ENCODE peak calls at places on chromosome 21, in five cellular contexts. B is cardiac muscle cell, J is left ventricle myocardium inferior, N is HCT116, Z is kidney epithelial cell. U is an unnamed sample. For H3K36me3, the result is how much of the 10 kb centered on the place peaks cover.

GRCh38 chr21:27580276-27580675 is 613.4 kb upstream of the ADAMTS5 start:
- DNase-seq in B (no peak), J (no peak), N (no peak), Z (no peak), U (no peak)

GRCh38 chr21:30629173-30629572 is 5.8 kb upstream of the KRTAP20-2 start:
- DNase-seq in B (peak), J (no peak), N (no peak), Z (no peak), U (no peak)

GRCh38 chr21:21246007-21246406 is 247.8 kb downstream of the NCAM2 start:
- DNase-seq in B (no peak), J (no peak), N (no peak), Z (no peak), U (no peak)

GRCh38 chr21:36661511-36662309 is 37.2 kb upstream of the SIM2 start:
- DNase-seq in B (peak), J (no peak), N (peak), Z (no peak), U (peak)

GRCh38 chr21:29904359-29905282 is 35.2 kb downstream of the GRIK1 start:
- DNase-seq in B (no peak), J (no peak), N (no peak), Z (no peak), U (no peak)

GRCh38 chr21:23083242-23083641 is 2085.0 kb downstream of the NCAM2 start:
- DNase-seq in B (no peak), J (no peak), N (no peak), Z (no peak), U (no peak)

GRCh38 chr21:35394634-35395369 is 345.7 kb upstream of the RUNX1 start:
- DNase-seq in B (no peak), J (no peak), N (no peak), Z (no peak), U (no peak)

GRCh38 chr21:21247441-21247840 is 249.2 kb downstream of the NCAM2 start:
- DNase-seq in B (no peak), J (no peak), N (no peak), Z (no peak), U (no peak)

GRCh38 chr21:21165063-21165645 is 166.9 kb downstream of the NCAM2 start:
- DNase-seq in B (peak), J (no peak), N (no peak), Z (peak), U (no peak)

GRCh38 chr21:23218667-23219066 is 2220.5 kb downstream of the NCAM2 start:
- DNase-seq in B (peak), J (no peak), N (no peak), Z (no peak), U (no peak)

GRCh38 chr21:15754640-15755039 is 24.9 kb downstream of the USP25 start:
- DNase-seq in B (peak), J (no peak), N (no peak), Z (peak), U (no peak)

GRCh38 chr21:29078884-29079765 is 5.7 kb upstream of the CCT8 start:
- DNase-seq in B (no peak), J (no peak), N (no peak), Z (no peak), U (no peak)

GRCh38 chr21:31161157-31161556 is 122.9 kb upstream of the KRTAP19-8 start:
- DNase-seq in B (peak), J (no peak), N (no peak), Z (no peak), U (no peak)

GRCh38 chr21:28018741-28019669 is 973.7 kb downstream of the LTN1 start:
- DNase-seq in B (peak), J (no peak), N (no peak), Z (no peak), U (peak)

GRCh38 chr21:27425172-27425571 is 458.3 kb upstream of the ADAMTS5 start:
- DNase-seq in B (peak), J (no peak), N (no peak), Z (no peak), U (no peak)

GRCh38 chr21:28781602-28782274 is 210.9 kb downstream of the LTN1 start:
- DNase-seq in B (peak), J (no peak), N (peak), Z (no peak), U (no peak)

GRCh38 chr21:35254006-35254751 is 205.1 kb upstream of the RUNX1 start:
- DNase-seq in B (peak), J (no peak), N (no peak), Z (no peak), U (peak)

GRCh38 chr21:33478858-33479678 is 706 bp downstream of the TMEM50B start:
- DNase-seq in B (peak), J (no peak), N (no peak), Z (no peak), U (peak)
- TF ChIP-seq CTCF in B (peak), J (no peak), N (no peak), Z (no peak), U (no peak)

GRCh38 chr21:46340998-46341397 is 17.0 kb downstream of the PCNT start:
- DNase-seq in B (no peak), J (no peak), N (no peak), Z (no peak), U (no peak)

GRCh38 chr21:46345861-46346260 is 21.9 kb downstream of the PCNT start:
- DNase-seq in B (no peak), J (no peak), N (no peak), Z (no peak), U (no peak)

GRCh38 chr21:46346296-46347202 is 22.6 kb downstream of the PCNT start:
- DNase-seq in B (no peak), J (no peak), N (no peak), Z (no peak), U (no peak)

GRCh38 chr21:46347203-46347550 is 23.2 kb downstream of the PCNT start:
- DNase-seq in B (no peak), J (no peak), N (no peak), Z (no peak), U (no peak)

DNA sequence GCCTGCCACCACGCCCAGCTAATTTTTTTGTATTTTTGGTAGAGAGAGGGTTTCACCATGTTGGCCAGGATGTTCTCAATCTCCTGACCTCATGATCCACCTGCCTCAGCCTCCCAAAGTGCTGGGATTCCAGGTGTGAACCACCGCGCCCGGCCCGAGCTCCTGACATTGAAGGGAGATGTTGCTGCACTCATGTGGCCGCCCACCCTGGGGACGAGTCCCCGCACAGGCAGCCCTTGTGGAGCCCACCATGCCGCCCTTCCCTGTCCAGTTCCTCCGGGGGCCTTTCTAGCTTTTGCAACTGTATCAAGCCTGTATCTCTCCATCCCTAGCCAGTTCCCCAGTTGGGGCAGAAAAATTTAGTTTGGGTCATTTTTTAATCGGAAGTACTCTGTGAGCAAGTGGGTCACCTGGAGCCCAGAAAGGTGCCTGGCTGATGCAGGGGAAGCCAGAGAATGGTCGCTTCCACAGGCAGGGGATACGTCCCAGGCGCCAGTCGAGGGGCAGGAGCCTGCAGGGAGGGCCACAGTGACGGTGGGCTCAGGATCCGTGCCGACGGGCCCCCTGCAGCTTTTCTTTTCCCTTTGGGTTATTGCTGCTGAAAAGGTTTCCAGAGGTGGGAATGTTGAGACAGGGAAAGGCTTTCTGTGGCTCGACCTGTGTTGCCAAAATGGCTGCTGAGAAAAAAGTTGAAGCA is 20.4 kb downstream of the PCNT start:
- DNase-seq in B (no peak), J (no peak), N (no peak), Z (no peak), U (no peak)
- H3K36me3 ChIP-seq in B (under half), J (under half), N (under half), Z (under half), U (under half)

GRCh38 chr21:25909341-25909740 is 174.6 kb downstream of the GABPA start:
- DNase-seq in B (no peak), J (no peak), N (no peak), Z (no peak), U (no peak)

GRCh38 chr21:25912402-25912746 is 177.6 kb downstream of the GABPA start:
- DNase-seq in B (no peak), J (no peak), N (no peak), Z (no peak), U (no peak)

GRCh38 chr21:25910809-25911208 is 176.0 kb downstream of the GABPA start:
- DNase-seq in B (no peak), J (no peak), N (no peak), Z (no peak), U (no peak)

GRCh38 chr21:25913488-25913887 is 178.7 kb downstream of the GABPA start:
- DNase-seq in B (peak), J (no peak), N (no peak), Z (no peak), U (no peak)

DNA sequence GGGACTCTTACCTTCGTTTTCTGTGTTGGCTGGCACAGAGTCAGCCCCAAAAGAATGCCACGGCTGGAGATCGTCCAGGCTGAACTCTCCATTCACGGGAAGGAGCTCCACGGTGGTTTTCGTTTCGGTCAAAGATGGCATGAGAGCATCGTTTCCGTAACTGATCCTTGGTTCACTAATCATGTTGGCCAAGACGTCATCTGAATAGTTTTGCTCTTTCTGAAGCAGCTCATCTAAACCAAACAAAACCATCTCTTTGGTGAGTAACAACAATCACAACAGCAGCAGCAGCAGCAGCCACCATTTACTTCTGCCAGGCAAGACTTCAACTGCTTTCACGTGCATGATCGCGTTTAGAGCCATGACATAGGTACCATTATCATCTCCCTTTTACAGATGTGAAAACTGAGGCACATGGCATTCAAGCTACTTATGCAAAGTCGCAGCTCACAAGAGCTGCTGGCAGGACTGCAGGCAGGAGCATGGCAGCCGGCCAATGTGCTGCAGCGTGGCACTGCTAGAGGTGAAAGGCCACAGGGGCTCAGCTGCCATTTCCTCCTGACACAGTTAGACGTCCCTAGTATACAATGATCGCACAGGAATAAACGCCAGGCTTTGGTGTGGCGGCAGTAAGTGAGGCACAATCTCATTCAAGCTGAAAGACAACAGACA is 177.1 kb downstream of the GABPA start:
- DNase-seq in B (no peak), J (peak), N (no peak), Z (no peak), U (no peak)
- H3K4me3 ChIP-seq in B (no peak), J (no peak), N (no peak), Z (no peak), U (no peak)

DNA sequence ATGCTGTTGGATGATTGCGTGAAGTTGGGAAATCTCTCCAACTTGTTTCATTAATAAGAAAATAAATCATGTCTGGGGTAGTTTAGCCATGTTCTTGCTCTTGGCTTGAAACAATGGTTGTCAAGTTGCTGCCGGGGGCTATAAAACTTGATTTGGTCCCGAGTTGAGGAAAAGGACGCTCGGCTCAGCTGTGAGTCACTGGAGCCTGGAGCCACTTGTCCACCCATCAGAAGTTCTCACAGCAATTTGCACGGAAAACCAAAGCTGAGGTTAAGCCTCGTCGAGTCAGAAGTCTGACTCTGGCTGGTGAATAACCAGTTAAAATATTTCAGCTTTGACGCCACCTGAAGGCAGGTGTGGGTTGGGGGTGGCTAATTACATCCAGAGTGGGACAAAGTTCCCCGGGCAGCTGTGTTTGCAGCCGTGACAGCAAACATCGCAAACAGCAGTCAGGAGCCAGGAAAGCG is 19.7 kb upstream of the RIPK4 start:
- DNase-seq in B (no peak), J (no peak), N (no peak), Z (peak), U (no peak)
- TF ChIP-seq CTCF in B (no peak), J (no peak), N (no peak), Z (no peak), U (no peak)

DNA sequence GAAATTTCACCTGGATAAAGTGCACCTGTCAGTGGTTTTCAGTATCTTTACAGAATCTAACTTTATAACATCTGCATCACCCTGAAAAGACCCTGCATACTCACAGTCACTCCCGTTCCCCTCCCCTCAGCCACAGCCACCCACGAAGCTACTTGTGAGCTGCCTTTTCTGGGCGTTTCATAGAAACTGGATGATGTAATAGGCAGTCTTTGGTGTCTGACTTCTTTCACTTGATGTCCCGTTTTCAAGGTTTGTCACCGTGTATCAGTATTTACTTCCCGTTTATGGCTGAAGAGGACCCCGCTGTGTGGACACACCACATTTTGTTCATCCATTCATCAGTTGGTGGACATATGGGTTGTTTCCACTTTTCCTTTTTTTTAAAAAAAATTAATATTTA is 47.8 kb upstream of the LRRC3 start:
- DNase-seq in B (no peak), J (no peak), N (no peak), Z (no peak), U (no peak)
- H3K36me3 ChIP-seq in B (under half), J (under half), N (under half), Z (under half), U (under half)

DNA sequence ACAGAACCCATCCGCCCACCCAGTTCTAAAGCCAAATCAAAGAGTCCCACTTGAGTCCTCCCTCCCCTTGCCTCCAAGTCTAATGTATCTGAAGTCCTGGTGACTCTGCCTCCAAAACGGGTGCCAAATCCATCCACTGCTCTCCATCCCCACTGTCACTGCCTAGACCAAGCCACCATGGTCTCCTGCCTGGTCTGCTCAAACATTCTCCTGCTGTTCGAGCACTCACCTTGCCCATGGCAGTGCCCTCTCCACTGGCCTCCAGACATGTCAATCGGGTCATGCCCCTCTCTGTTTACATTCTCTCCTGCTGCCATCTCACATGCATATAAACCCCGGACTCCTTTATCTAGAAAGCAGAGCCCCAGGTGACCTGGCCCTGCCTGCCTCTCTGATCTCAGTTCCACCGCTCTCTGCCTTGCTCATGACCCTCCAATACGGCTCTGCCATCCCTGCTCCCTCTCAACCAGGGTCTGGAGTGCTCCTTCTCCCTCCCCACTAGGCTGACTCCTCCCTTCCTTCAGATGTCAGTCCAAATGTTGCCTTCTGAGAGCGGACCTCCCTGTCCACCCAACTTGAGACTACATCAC is 32.1 kb upstream of the MX1 start:
- DNase-seq in B (no peak), J (no peak), N (no peak), Z (no peak), U (no peak)
- H3K4me3 ChIP-seq in B (no peak), J (no peak), N (no peak), Z (no peak), U (no peak)

DNA sequence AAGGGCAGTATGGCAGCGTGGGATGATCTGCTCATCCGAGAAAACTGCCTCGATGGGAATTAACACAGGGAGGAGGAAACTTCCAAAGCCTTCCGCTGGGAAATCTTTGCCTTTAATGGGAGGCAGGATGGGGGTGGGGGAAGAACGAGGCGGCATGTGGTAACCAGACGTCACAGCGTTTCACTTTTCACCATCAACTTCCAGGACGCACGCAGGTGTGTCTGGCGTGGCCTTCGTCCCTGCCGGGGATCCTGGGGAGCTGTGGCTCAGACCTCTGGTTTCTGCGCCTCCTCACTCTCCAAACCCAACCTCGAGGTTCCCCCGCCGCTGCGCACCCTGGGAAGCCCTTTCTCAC is 282 bp downstream of the RSPH1 start:
- DNase-seq in B (peak), J (no peak), N (no peak), Z (no peak), U (no peak)
- TF ChIP-seq CTCF in B (no peak), J (no peak), N (no peak), Z (no peak), U (no peak)

GRCh38 chr21:46005081-46005480 is 23.5 kb downstream of the COL6A1 start:
- DNase-seq in B (no peak), J (peak), N (no peak), Z (no peak), U (no peak)
- H3K36me3 ChIP-seq in B (under half), J (under half), N (under half), Z (under half), U (under half)

GRCh38 chr21:26147535-26147934 is 23.0 kb downstream of the APP start:
- DNase-seq in B (no peak), J (no peak), N (no peak), Z (no peak), U (no peak)
- H3K4me3 ChIP-seq in B (no peak), J (no peak), N (no peak), Z (no peak), U (no peak)

U was measured in psoas muscle.